ENCODE peak calls at places on chromosomes 12 and 14, in six cellular contexts. One of them, this sample, is unnamed.

GRCh38 chr12:43728117-43728516 is 30.5 kb downstream of the PUS7L start:
- DNase-seq in endothelial cell of umbilical vein: peak
- DNase-seq in A549: no peak
- DNase-seq in HepG2: no peak
- DNase-seq in GM12878: no peak
- DNase-seq in K562: no peak
- DNase-seq in this sample: no peak

GRCh38 chr12:9033244-9033887 is 44.0 kb downstream of the KLRG1 start:
- DNase-seq in HepG2: peak
- DNase-seq in A549: no peak
- DNase-seq in K562: no peak
- DNase-seq in GM12878: no peak
- DNase-seq in endothelial cell of umbilical vein: no peak
- DNase-seq in this sample: no peak

GRCh38 chr14:21978184-21978998 is 304.8 kb upstream of the OR4E1 start:
- DNase-seq in K562: peak
- DNase-seq in GM12878: no peak
- DNase-seq in A549: peak
- DNase-seq in endothelial cell of umbilical vein: peak
- DNase-seq in HepG2: peak
- DNase-seq in this sample: peak

GRCh38 chr12:79690606-79691298 is at the start of gene PAWR:
- DNase-seq in HepG2: peak
- DNase-seq in K562: no peak
- DNase-seq in GM12878: no peak
- DNase-seq in A549: peak
- DNase-seq in endothelial cell of umbilical vein: peak
- DNase-seq in this sample: no peak

GRCh38 chr14:51473808-51474207 is 177.9 kb upstream of the FRMD6 start:
- DNase-seq in endothelial cell of umbilical vein: no peak
- DNase-seq in A549: no peak
- DNase-seq in GM12878: no peak
- DNase-seq in HepG2: no peak
- DNase-seq in K562: no peak
- DNase-seq in this sample: no peak

GRCh38 chr12:89875225-89875624 is 166.6 kb upstream of the ATP2B1 start:
- DNase-seq in K562: no peak
- DNase-seq in A549: no peak
- DNase-seq in HepG2: no peak
- DNase-seq in GM12878: no peak
- DNase-seq in endothelial cell of umbilical vein: no peak
- DNase-seq in this sample: no peak

GRCh38 chr12:45427042-45427441 is 211.1 kb downstream of the ANO6 start:
- DNase-seq in endothelial cell of umbilical vein: no peak
- DNase-seq in HepG2: no peak
- DNase-seq in K562: no peak
- DNase-seq in GM12878: no peak
- DNase-seq in A549: no peak
- DNase-seq in this sample: no peak

GRCh38 chr12:52900896-52901714 is 3.8 kb downstream of the KRT8 start:
- DNase-seq in GM12878: no peak
- DNase-seq in K562: no peak
- DNase-seq in endothelial cell of umbilical vein: no peak
- DNase-seq in A549: no peak
- DNase-seq in HepG2: peak
- DNase-seq in this sample: no peak

GRCh38 chr12:132429932-132430643 is 59.9 kb upstream of the FBRSL1 start:
- DNase-seq in A549: peak
- DNase-seq in endothelial cell of umbilical vein: no peak
- DNase-seq in GM12878: no peak
- DNase-seq in HepG2: no peak
- DNase-seq in K562: peak
- DNase-seq in this sample: peak

DNA sequence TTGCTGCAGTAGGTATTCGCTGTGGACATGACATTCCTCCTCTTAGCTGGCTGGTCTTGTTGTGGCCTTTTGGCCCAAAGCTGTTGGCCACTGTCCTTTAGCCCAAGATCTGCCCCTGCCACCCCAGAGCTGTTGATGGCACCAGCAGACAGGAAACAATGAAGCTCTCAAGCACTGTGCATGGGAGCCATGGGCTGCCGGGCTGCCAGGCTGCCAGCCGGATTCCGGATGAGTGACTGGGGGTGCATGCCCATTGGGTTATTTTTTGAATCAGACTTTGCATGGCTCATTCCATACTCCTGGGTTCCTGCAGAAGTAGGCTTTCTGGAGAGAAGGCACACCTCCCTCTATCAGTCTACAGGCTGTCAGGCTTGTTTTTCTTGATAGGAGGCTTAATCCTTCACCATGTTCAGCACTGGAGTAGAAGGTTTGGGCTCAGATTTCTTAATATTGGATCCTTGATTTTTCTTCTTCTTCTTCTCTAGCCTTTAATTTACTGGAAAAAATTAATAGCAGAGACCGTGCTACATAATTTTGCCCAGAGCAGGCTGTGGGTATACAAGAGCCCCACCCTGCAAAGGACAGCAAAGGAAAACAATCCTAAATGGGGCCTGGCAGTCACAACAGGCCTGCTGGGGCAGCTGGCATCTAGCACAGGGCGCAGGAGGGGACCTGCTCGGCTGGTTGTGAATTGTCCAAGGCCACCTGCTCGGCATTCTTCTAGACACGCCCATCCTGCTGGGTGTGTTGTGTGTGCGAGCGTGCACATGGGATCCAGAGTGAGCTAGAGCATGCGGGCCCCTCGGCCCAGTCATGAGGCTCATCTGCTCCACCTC is 32.2 kb downstream of the MAX start:
- DNase-seq in GM12878: no peak
- DNase-seq in endothelial cell of umbilical vein: no peak
- DNase-seq in HepG2: no peak
- DNase-seq in A549: no peak
- DNase-seq in K562: no peak
- DNase-seq in this sample: no peak
- TF ChIP-seq MYC in GM12878: no peak
- TF ChIP-seq MYC in endothelial cell of umbilical vein: no peak
- TF ChIP-seq MYC in HepG2: no peak
- TF ChIP-seq MYC in A549: no peak
- TF ChIP-seq MYC in K562: no peak
- TF ChIP-seq MYC in this sample: no peak

GRCh38 chr12:93136243-93137015 is 207.3 kb upstream of the EEA1 start:
- DNase-seq in A549: no peak
- DNase-seq in GM12878: no peak
- DNase-seq in endothelial cell of umbilical vein: no peak
- DNase-seq in K562: no peak
- DNase-seq in HepG2: peak
- DNase-seq in this sample: peak

GRCh38 chr12:93140309-93140708 is 211.2 kb upstream of the EEA1 start:
- DNase-seq in endothelial cell of umbilical vein: no peak
- DNase-seq in HepG2: no peak
- DNase-seq in K562: no peak
- DNase-seq in A549: no peak
- DNase-seq in GM12878: no peak
- DNase-seq in this sample: no peak

GRCh38 chr12:93135286-93136239 is 206.5 kb upstream of the EEA1 start:
- DNase-seq in HepG2: peak
- DNase-seq in A549: no peak
- DNase-seq in endothelial cell of umbilical vein: peak
- DNase-seq in GM12878: no peak
- DNase-seq in K562: no peak
- DNase-seq in this sample: peak

GRCh38 chr12:93139028-93139665 is 210.1 kb upstream of the EEA1 start:
- DNase-seq in endothelial cell of umbilical vein: no peak
- DNase-seq in HepG2: no peak
- DNase-seq in A549: no peak
- DNase-seq in K562: no peak
- DNase-seq in GM12878: no peak
- DNase-seq in this sample: peak

GRCh38 chr12:93137656-93138612 is 208.8 kb upstream of the EEA1 start:
- DNase-seq in GM12878: no peak
- DNase-seq in HepG2: no peak
- DNase-seq in K562: peak
- DNase-seq in endothelial cell of umbilical vein: no peak
- DNase-seq in A549: peak
- DNase-seq in this sample: peak
- TF ChIP-seq MYC in GM12878: no peak
- TF ChIP-seq MYC in HepG2: no peak
- TF ChIP-seq MYC in K562: no peak
- TF ChIP-seq MYC in endothelial cell of umbilical vein: no peak
- TF ChIP-seq MYC in A549: no peak
- TF ChIP-seq MYC in this sample: no peak

GRCh38 chr14:75229923-75230792 is 48.5 kb upstream of the FOS start:
- DNase-seq in GM12878: peak
- DNase-seq in endothelial cell of umbilical vein: peak
- DNase-seq in A549: peak
- DNase-seq in K562: peak
- DNase-seq in HepG2: no peak
- DNase-seq in this sample: peak
- TF ChIP-seq MYC in GM12878: no peak
- TF ChIP-seq MYC in endothelial cell of umbilical vein: no peak
- TF ChIP-seq MYC in A549: no peak
- TF ChIP-seq MYC in K562: no peak
- TF ChIP-seq MYC in HepG2: no peak
- TF ChIP-seq MYC in this sample: peak

DNA sequence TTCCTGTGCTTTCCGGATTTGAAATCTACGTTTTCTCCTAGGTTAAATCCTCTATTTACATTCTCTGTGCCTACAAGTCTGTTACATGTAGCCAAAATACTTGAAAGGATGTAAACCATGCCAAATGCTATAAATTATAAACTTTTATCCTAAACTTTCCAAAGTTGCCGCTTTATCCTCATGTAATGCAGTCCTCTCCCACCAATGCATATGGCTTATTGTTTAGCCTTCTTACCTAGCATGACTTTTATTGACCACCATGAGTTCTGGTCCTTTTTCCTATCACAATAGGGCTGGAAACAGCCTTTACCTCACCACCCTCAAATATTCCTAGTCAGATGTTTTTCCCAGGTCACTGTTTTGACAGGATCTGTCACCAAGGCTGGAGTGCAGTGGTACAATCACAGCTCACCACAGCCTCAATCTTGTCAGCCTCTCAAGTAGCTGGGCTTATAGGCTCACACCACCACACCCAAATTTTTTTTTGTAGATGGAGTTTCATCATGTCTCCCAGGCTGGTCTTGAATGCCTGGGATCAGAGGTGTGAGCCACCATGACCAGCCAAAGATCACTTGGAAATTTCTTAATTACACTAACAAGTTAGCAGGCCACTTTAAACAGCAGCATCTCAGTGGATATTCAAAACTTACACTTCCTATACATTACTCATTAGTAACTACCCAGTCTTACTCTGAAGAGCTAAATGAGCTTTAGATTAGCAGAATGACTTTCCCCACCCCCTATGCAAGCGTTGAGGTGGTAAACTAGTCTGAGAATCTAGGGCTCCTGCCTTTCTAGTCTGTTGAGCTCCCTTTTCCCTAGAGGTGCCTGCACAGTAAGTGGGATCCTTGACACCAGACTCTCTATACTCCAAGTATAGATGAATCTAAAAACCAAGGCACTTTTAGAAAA is 4.1 kb downstream of the TUBA1B start:
- DNase-seq in A549: peak
- DNase-seq in HepG2: no peak
- DNase-seq in K562: no peak
- DNase-seq in endothelial cell of umbilical vein: no peak
- DNase-seq in GM12878: no peak
- DNase-seq in this sample: peak
- TF ChIP-seq MYC in A549: no peak
- TF ChIP-seq MYC in HepG2: no peak
- TF ChIP-seq MYC in K562: no peak
- TF ChIP-seq MYC in endothelial cell of umbilical vein: no peak
- TF ChIP-seq MYC in GM12878: no peak
- TF ChIP-seq MYC in this sample: no peak

DNA sequence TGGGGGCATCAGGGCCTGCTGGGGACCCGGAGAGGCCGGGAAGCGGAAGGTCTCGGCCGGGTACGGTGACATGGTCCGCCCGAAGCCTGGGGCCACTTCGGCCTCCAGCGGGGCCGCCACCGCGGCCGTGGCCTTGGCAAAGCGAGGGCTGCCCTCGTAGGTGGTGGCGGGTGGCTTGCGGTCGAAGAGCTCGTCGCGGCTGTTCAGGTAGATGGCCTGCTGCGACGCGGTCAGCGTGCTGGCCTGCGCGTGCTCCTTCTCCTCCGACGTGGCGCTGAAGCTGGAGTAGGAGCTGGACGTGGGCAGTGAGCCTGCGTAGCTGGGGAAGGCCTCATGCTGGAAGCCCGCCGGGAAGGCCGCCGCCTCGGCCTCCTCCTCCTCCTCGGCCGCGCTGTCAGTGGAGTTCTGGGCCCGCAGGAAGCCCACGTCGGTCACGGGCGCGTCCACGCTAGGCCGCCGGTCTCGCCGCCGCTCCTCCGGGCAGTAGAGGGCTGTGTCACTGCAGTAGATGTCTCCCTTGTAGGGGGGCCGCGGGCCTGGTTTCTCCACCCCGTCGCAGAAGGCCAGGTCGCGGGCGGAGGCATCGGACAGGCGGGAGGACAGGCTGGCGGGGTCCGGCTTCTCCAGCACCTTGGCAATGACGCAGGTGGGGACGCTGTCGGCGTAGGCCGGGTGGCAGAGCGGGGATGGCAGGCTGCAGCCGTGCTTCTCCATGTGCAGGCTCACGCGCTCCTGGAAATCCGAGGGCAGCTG is 48.5 kb downstream of the BEGAIN start:
- DNase-seq in GM12878: no peak
- DNase-seq in endothelial cell of umbilical vein: no peak
- DNase-seq in K562: no peak
- DNase-seq in A549: no peak
- DNase-seq in HepG2: no peak
- DNase-seq in this sample: no peak
- TF ChIP-seq MYC in GM12878: no peak
- TF ChIP-seq MYC in endothelial cell of umbilical vein: no peak
- TF ChIP-seq MYC in K562: no peak
- TF ChIP-seq MYC in A549: no peak
- TF ChIP-seq MYC in HepG2: no peak
- TF ChIP-seq MYC in this sample: no peak

GRCh38 chr12:111409403-111410228 is 3.9 kb downstream of the SH2B3 start:
- DNase-seq in HepG2: no peak
- DNase-seq in K562: peak
- DNase-seq in endothelial cell of umbilical vein: peak
- DNase-seq in GM12878: no peak
- DNase-seq in A549: no peak
- DNase-seq in this sample: peak
- TF ChIP-seq MYC in HepG2: no peak
- TF ChIP-seq MYC in K562: no peak
- TF ChIP-seq MYC in endothelial cell of umbilical vein: no peak
- TF ChIP-seq MYC in GM12878: no peak
- TF ChIP-seq MYC in A549: no peak
- TF ChIP-seq MYC in this sample: peak

GRCh38 chr12:16323638-16324037 is 23.8 kb upstream of the MGST1 start:
- DNase-seq in HepG2: no peak
- DNase-seq in GM12878: no peak
- DNase-seq in endothelial cell of umbilical vein: no peak
- DNase-seq in A549: no peak
- DNase-seq in K562: no peak
- DNase-seq in this sample: no peak
- TF ChIP-seq MYC in HepG2: no peak
- TF ChIP-seq MYC in GM12878: no peak
- TF ChIP-seq MYC in endothelial cell of umbilical vein: no peak
- TF ChIP-seq MYC in A549: no peak
- TF ChIP-seq MYC in K562: no peak
- TF ChIP-seq MYC in this sample: no peak